ENCODE peak calls at places on chromosomes 3 and 15, in eight cellular contexts. C is tibial nerve, V is spleen, O is stomach, F is transverse colon, B is left ventricle myocardium inferior, T is MM.1S, K is IMR-90. H is an unnamed sample.
A peak's percentile ranks its signal among the peaks of the same experiment; 100 is the strongest.

GRCh38 chr3:107222927-107223326 is 154.3 kb upstream of the CCDC54 start:
- DNase-seq in T (no peak), C (no peak), F (no peak), O (no peak), B (no peak), V (no peak), K (peak; percentile 88), H (no peak)

GRCh38 chr3:113166719-113167492 is 44.5 kb upstream of the BOC start:
- DNase-seq in F (peak; percentile 43), K (peak; percentile 65), T (no peak), C (peak; percentile 51), V (no peak), O (no peak), B (peak; percentile 30), H (no peak)

GRCh38 chr3:155244206-155244605 is 49.3 kb downstream of the STRIT1 start:
- DNase-seq in V (no peak), K (peak; percentile 57), C (no peak), O (no peak), F (no peak), T (peak; percentile 74), B (no peak), H (no peak)

GRCh38 chr15:69265347-69265955 is 33.3 kb upstream of the PAQR5 start:
- DNase-seq in T (peak; percentile 68), F (no peak), O (no peak), V (no peak), K (peak; percentile 17), C (peak; percentile 33), B (no peak), H (no peak)

GRCh38 chr3:67683522-67683921 is 29.1 kb upstream of the SUCLG2 start:
- DNase-seq in O (no peak), T (no peak), V (no peak), C (no peak), K (no peak), F (no peak), B (no peak), H (no peak)

GRCh38 chr3:62372621-62373041 is 719 bp downstream of the FEZF2 start:
- DNase-seq in B (no peak), K (no peak), O (no peak), V (no peak), C (no peak), F (no peak), T (no peak), H (no peak)

GRCh38 chr3:143775401-143775970 is 72.8 kb downstream of the SLC9A9 start:
- DNase-seq in O (no peak), K (peak; percentile 13), C (no peak), B (no peak), F (no peak), T (peak; percentile 71), V (no peak), H (no peak)

GRCh38 chr3:197463279-197463678 is 92.5 kb downstream of the BDH1 start:
- DNase-seq in O (no peak), F (no peak), T (no peak), V (no peak), K (peak; percentile 30), C (no peak), B (no peak), H (no peak)

GRCh38 chr15:95916568-95916967 is 413.9 kb upstream of the NR2F2 start:
- DNase-seq in V (no peak), T (no peak), K (no peak), C (no peak), F (no peak), B (no peak), O (no peak), H (no peak)

GRCh38 chr15:95910643-95911212 is 419.8 kb upstream of the NR2F2 start:
- DNase-seq in O (no peak), V (no peak), F (no peak), C (no peak), K (no peak), T (no peak), B (no peak), H (no peak)

GRCh38 chr15:95911570-95912279 is 418.8 kb upstream of the NR2F2 start:
- DNase-seq in K (no peak), B (no peak), T (no peak), O (no peak), C (no peak), F (no peak), V (no peak), H (no peak)

GRCh38 chr15:95912728-95913127 is 417.8 kb upstream of the NR2F2 start:
- DNase-seq in B (no peak), C (no peak), V (no peak), F (no peak), T (no peak), O (no peak), K (no peak), H (no peak)

DNA sequence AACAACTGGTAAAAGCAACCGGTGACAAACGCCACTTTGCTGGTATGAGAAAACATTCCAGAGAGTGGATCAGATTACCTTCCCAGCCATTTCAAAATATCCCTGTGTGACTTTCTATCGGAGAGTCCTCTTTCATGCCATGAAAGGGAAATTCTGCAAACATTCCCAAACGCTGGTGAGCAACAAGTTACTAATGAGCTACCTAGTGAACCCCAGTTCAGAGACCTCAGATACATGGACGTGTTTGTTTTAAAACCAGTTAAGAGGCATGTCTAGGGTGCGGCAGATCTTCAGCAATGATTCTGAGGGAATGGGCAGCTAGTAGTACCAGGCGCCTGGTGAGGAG is 418.2 kb upstream of the NR2F2 start:
- DNase-seq in V (no peak), C (no peak), T (no peak), B (no peak), F (no peak), O (no peak), K (no peak), H (no peak)
- H3K27me3 ChIP-seq in V (no peaks in the 10 kb centered on the region), C (no peaks in the 10 kb centered on the region), T (no peaks in the 10 kb centered on the region), B (no peaks in the 10 kb centered on the region), F (no peaks in the 10 kb centered on the region), O (no peaks in the 10 kb centered on the region), K (no peaks in the 10 kb centered on the region), H (no peaks in the 10 kb centered on the region)

DNA sequence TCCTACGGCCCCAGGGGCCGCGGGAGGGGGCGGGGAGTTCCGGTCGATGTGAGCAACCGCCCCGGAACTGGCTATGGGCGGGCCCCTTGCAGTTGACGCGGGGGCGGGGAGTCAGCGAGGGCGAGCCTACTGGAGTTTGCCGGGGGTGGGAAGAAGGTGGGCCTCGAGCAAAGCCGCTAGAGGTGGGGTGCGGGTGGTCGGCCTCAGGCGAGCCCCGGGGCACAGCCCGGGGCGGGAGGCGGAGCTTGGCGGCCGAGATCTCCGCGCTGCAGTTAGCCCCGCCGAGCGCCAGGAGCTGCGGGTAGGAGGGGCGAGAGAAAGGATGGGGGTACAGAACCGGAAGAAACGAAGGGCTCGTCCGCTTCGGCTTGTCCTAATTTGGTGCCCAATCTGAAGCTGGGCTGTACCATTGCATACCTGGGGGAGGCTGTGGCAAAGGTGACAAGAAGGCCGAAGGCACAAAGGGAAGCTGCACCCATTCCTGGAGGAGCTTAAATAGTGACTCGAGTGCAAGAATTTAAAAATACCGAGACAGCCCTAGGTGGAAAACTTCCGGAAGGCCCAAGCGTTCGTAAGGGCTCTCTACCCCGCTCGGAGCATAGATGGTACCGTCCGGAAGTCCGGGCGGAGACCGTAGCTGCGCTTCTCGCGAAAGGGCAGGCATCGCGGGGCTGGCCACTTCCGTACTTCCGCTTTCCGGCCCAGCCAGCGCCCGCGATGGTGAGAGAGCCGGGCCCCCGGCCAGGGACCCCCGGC is at the start of the genes ARPC4 and TADA3:
- DNase-seq in T (peak; percentile 94), V (peak; percentile 99), B (peak; percentile 94), O (peak; percentile 92), F (peak; percentile 94), K (peak; percentile 96), C (peak; percentile 87), H (peak; percentile 96)
- TF ChIP-seq CTCF in T (no peak), V (peak; percentile 31), B (peak; percentile 33), O (no peak), F (peak; percentile 43), K (no peak), C (peak; percentile 42), H (no peak)

DNA sequence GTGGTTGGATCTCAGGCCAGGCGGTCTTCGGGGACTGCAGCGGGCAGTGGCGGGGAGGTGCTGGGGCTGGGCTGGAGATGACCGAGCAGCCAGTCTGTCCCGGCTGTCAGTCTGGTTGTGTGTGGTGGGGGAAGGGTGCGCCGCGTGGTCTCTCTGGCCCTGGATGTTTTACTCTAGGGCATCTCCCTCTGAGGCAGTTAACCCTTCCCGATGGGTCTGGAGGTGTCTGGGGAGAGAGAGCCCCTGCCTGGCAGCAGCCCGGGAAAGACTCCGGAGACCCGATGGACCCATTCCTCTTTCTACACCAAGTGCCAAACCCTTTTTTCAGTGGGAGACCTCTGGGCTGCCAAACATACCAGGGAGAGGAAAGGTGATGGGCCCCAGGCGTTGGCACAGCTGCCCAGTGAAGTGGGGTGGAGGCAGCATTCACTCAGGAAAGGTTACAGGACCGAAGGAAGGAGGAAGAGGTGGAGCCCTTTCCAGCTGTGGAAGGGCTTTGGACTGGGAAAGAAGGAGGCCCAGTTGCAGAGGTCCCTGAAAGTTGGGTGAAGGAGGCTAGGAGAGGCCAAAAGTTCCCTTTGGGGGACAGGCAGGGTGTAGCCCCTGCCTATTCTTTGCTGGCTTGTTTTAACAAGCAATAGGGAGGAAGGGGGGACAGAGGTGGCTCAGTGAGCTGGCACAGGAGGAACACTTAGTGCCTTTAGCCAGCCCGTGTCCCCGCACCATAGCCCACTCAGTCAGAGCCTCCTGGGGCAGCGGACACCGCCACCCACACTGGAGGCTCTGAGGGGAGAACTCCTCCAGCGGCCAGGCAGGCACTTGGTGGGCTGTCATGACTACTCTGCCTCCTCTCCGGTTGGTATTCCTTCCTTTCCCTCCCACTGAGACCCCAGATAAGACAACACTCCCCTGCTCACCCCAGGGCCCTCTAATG is 2.7 kb upstream of the BAHD1 start:
- DNase-seq in B (no peak), K (no peak), V (no peak), O (no peak), C (no peak), T (no peak), F (no peak), H (no peak)
- H3K27me3 ChIP-seq in B (peaks cover 31% of the 10 kb centered on the region), K (peaks cover 68% of the 10 kb centered on the region), V (peaks cover 55% of the 10 kb centered on the region), O (peaks cover 47% of the 10 kb centered on the region), C (peaks cover 27% of the 10 kb centered on the region), T (peaks cover 33% of the 10 kb centered on the region), F (peaks cover 23% of the 10 kb centered on the region), H (peaks cover 37% of the 10 kb centered on the region)

GRCh38 chr3:149906036-149906435 is 64.7 kb downstream of the PFN2 start:
- DNase-seq in V (no peak), C (no peak), B (no peak), F (no peak), K (no peak), T (no peak), O (no peak), H (no peak)

GRCh38 chr3:149900322-149900721 is 70.4 kb downstream of the PFN2 start:
- DNase-seq in C (no peak), F (no peak), B (no peak), T (no peak), V (no peak), O (no peak), K (no peak), H (no peak)

GRCh38 chr3:149901770-149902169 is 68.9 kb downstream of the PFN2 start:
- DNase-seq in V (no peak), C (no peak), K (no peak), F (no peak), O (no peak), B (no peak), T (no peak), H (no peak)

GRCh38 chr3:149898771-149899170 is 71.9 kb downstream of the PFN2 start:
- DNase-seq in T (no peak), O (no peak), F (no peak), B (no peak), K (peak; percentile 86), C (no peak), V (no peak), H (no peak)

DNA sequence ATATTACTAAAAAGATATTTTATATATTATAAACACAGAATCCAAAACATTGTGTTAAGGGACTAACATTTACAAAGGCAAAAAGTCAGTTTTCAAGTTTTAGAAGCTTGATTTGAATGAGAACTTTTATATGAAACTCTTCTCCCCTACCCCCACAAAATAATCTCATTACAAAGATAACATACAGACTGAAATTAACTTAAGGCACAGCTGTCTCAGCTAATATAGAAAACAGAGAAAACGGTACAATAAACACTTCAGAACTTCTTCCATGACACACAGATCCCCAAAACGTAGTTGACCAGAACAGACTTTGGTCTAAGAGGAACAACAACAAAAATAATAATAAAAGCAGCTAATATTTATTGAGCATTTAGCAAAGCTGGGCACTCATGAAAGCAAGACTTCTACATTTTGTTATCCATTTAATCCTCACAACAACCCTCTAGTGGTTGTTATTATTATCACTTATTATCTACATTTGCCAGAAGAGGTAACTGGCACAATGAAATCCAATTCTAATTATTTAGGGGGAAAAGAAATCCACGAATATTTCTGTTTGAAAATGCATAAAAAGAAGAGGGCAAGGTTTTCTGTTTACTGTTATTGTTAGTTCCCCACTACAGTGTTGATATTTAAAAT is 68.1 kb downstream of the PFN2 start:
- DNase-seq in K (no peak), V (no peak), F (no peak), C (no peak), B (no peak), O (no peak), T (no peak), H (no peak)
- TF ChIP-seq CTCF in K (no peak), V (no peak), F (no peak), C (peak; percentile 14), B (peak; percentile 31), O (peak; percentile 9), T (peak; percentile 17), H (no peak)